ENCODE peak calls at places on chromosome 13, in five cellular contexts. K is OCI-LY7, C is mucosa of descending colon, Y is GM23338, B is Peyer's patch. F is an unnamed sample.

GRCh38 chr13:59475911-59476310 is 687.8 kb downstream of the DIAPH3 start:
- DNase-seq in C (no peak), K (no peak), B (no peak), Y (no peak), F (no peak)

GRCh38 chr13:32894589-32895001 is 121.6 kb upstream of the KL start:
- DNase-seq in B (no peak), Y (no peak), C (no peak), K (no peak), F (no peak)

GRCh38 chr13:98103942-98104880 is 38.7 kb upstream of the FARP1 start:
- DNase-seq in Y (peak), C (no peak), K (no peak), B (no peak), F (no peak)

GRCh38 chr13:43511260-43511970 is 275.4 kb downstream of the ENOX1 start:
- DNase-seq in Y (no peak), K (no peak), B (no peak), C (no peak), F (no peak)

GRCh38 chr13:73835138-73835721 is 299.0 kb downstream of the KLF12 start:
- DNase-seq in Y (peak), K (peak), C (no peak), B (no peak), F (no peak)

GRCh38 chr13:47039106-47039505 is 142.3 kb upstream of the HTR2A start:
- DNase-seq in B (no peak), Y (no peak), K (no peak), C (no peak), F (no peak)

GRCh38 chr13:43316997-43317396 is 293.6 kb downstream of the DNAJC15 start:
- DNase-seq in B (no peak), C (peak), Y (peak), K (no peak), F (no peak)

GRCh38 chr13:35292329-35292728 is 184.2 kb downstream of the MAB21L1 start:
- DNase-seq in B (no peak), Y (no peak), K (no peak), C (no peak), F (no peak)

GRCh38 chr13:96768524-96768923 is 225.8 kb downstream of the OXGR1 start:
- DNase-seq in Y (no peak), K (no peak), B (no peak), C (no peak), F (no peak)

GRCh38 chr13:22748866-22749586 is 431.8 kb upstream of the SGCG start:
- DNase-seq in K (no peak), B (no peak), C (no peak), Y (no peak), F (no peak)

GRCh38 chr13:29465741-29466293 is 129.7 kb downstream of the SLC7A1 start:
- DNase-seq in C (peak), B (no peak), Y (no peak), K (no peak), F (no peak)

GRCh38 chr13:88651531-88651930 is 980.4 kb downstream of the SLITRK5 start:
- DNase-seq in C (no peak), K (no peak), Y (no peak), B (no peak), F (no peak)

GRCh38 chr13:94640676-94641075 is 39.0 kb downstream of the GPR180 start:
- DNase-seq in C (no peak), K (no peak), B (no peak), Y (no peak), F (no peak)

GRCh38 chr13:85549819-85550218 is 249.4 kb downstream of the SLITRK6 start:
- DNase-seq in C (no peak), B (no peak), Y (no peak), K (no peak), F (no peak)

GRCh38 chr13:30017880-30018279 is 167.5 kb upstream of the UBL3 start:
- DNase-seq in B (no peak), C (no peak), Y (peak), K (no peak), F (no peak)

GRCh38 chr13:48975101-48975925 is at the start of gene FNDC3A:
- DNase-seq in Y (peak), C (peak), K (peak), B (peak), F (no peak)

GRCh38 chr13:98144501-98145350 is 1.8 kb downstream of the FARP1 start:
- DNase-seq in Y (peak), K (no peak), B (no peak), C (peak), F (no peak)

GRCh38 chr13:19155321-19155861 is 26.2 kb downstream of the TUBA3C start:
- DNase-seq in B (no peak), K (no peak), Y (no peak), C (no peak), F (no peak)

GRCh38 chr13:71773534-71773933 is 93.5 kb downstream of the DACH1 start:
- DNase-seq in C (no peak), Y (no peak), B (no peak), K (no peak), F (no peak)

GRCh38 chr13:91526543-91527033 is 128.2 kb downstream of the GPC5 start:
- DNase-seq in B (no peak), Y (no peak), C (no peak), K (no peak), F (no peak)

GRCh38 chr13:32587774-32588165 is 1.5 kb downstream of the PDS5B start:
- DNase-seq in B (no peak), C (no peak), Y (no peak), K (no peak), F (no peak)

GRCh38 chr13:74191036-74191809 is 57.0 kb upstream of the KLF12 start:
- DNase-seq in K (no peak), Y (no peak), B (no peak), C (no peak), F (no peak)

GRCh38 chr13:86324191-86324590 is 525.0 kb upstream of the SLITRK6 start:
- DNase-seq in K (no peak), Y (no peak), C (no peak), B (no peak), F (no peak)

GRCh38 chr13:42970824-42971669 is 21.0 kb downstream of the EPSTI1 start:
- DNase-seq in C (peak), Y (peak), K (peak), B (no peak), F (no peak)

GRCh38 chr13:34464011-34464410 is 478.1 kb upstream of the NBEA start:
- DNase-seq in K (no peak), B (no peak), Y (no peak), C (no peak), F (no peak)

GRCh38 chr13:46559272-46559805 is 6.4 kb downstream of the LRCH1 start:
- DNase-seq in Y (no peak), B (no peak), K (no peak), C (no peak), F (no peak)

GRCh38 chr13:51363625-51364024 is 24.1 kb downstream of the SERPINE3 start:
- DNase-seq in C (no peak), B (no peak), K (no peak), Y (no peak), F (no peak)

GRCh38 chr13:74206061-74206561 is 71.9 kb upstream of the KLF12 start:
- DNase-seq in K (no peak), B (no peak), C (no peak), Y (peak), F (no peak)

GRCh38 chr13:102847272-102848234 is 1.7 kb downstream of the ERCC5 start:
- DNase-seq in B (no peak), Y (peak), C (no peak), K (peak), F (no peak)

GRCh38 chr13:39894586-39894985 is 239.1 kb downstream of the COG6 start:
- DNase-seq in C (no peak), Y (no peak), B (no peak), K (no peak), F (no peak)
- TF ChIP-seq CTCF in C (no peak), Y (no peak), B (no peak), K (no peak), F (no peak)

DNA sequence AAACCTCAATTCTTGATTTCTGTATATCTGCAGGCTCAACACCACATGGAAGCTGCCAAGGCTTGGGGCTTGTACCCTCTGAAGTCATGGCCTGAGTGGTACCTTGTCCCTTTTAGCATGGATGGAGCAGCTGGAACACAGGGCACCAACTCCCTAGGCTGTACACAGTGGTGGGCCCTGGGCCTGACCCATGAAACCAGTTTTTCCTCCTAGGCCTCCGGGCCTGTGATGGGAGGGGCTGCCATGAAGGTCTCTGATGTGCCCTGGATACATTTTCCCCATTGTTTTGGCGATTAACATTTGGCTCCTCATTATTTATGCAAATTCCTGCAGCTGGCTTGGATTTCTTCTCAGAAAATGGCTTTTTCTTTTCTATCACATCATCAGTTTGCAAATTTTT is 131.6 kb downstream of the NDFIP2 start:
- DNase-seq in K (no peak), C (no peak), B (no peak), Y (no peak), F (no peak)
- TF ChIP-seq CTCF in K (no peak), C (no peak), B (no peak), Y (no peak), F (no peak)

DNA sequence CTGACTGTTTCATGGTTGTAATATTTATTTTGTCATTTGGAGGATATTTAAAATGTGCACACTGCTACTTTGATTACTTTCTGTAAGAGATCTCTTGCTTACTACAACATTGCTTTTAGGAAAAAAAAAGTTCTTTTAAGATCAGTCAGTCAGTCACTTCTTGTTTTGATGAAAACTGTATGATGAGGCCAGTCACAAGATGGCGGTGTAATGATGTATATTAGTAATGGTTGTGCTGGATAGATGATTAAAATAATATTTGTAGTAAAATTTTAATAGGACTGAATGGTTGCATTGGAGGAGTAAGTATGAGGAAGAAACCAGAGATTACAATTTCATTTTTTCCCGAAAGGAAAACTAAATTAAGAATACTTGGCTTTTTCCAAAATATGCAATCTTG is 2411.1 kb downstream of the PCDH9 start:
- DNase-seq in C (no peak), Y (no peak), B (no peak), K (no peak), F (no peak)
- TF ChIP-seq CTCF in C (no peak), Y (no peak), B (no peak), K (peak), F (peak)

GRCh38 chr13:110832531-110832930 is 82.3 kb downstream of the ANKRD10 start:
- DNase-seq in C (no peak), B (no peak), Y (no peak), K (no peak), F (no peak)

GRCh38 chr13:110832205-110832479 is 82.7 kb downstream of the ANKRD10 start:
- DNase-seq in B (no peak), C (no peak), K (no peak), Y (no peak), F (no peak)

GRCh38 chr13:110835721-110836599 is 78.9 kb downstream of the ANKRD10 start:
- DNase-seq in Y (no peak), K (no peak), C (no peak), B (no peak), F (no peak)

GRCh38 chr13:110836600-110836903 is 78.3 kb downstream of the ANKRD10 start:
- DNase-seq in K (no peak), B (no peak), C (no peak), Y (no peak), F (no peak)

DNA sequence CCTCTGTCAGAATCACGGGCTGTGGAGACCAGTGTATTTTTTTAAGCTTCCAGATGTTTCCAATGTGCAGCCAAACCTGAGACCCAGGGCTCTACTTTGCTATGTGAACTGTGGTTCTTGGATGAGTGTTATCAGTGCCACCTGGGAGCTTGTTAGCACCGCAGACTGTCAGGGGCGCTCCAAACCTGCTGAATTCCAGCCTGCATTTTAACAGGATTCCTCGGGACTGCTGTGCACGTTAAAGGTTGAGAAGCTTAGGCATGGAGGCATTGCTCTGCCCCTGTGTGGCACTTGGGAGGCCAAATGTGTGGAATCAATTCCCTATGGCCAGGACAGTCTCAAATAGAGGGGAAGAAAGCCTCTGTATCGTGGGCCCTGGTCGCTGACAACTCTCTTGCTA is 80.3 kb downstream of the ANKRD10 start:
- DNase-seq in Y (no peak), C (no peak), B (no peak), K (no peak), F (no peak)
- TF ChIP-seq CTCF in Y (no peak), C (no peak), B (no peak), K (no peak), F (no peak)

DNA sequence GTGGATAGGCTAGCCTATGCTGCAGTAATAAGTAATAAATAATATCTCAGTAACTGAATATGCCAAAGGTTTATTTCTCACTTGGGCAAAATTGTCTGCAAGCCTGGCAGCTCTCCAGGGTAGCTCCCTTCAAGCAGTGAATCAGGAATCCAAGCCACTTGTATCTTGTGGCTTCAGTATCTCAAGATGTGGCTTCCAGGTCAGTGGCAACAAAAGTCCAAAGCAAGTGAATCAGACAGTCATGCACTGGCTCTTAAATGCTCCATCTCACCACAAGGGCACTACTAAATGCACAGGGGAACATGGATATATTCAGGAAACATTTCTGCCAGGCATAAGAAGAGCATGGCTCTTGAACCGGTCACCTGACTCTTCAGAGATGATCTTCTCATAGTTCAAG is 126.3 kb downstream of the KCTD12 start:
- DNase-seq in K (no peak), Y (no peak), B (no peak), C (no peak), F (no peak)
- TF ChIP-seq CTCF in K (no peak), Y (no peak), B (no peak), C (no peak), F (no peak)